ENCODE peak calls at places on chromosomes 13 and 19, in ten cellular contexts. Y is cardiac muscle cell; W is endodermal cell; M is right lobe of liver; B is heart right ventricle; Q is effector memory CD4-positive, alpha-beta T cell; L is fibroblast of lung; Z is transverse colon; C is neuronal stem cell; G is breast epithelium. U is an unnamed sample. For H3K9me3, the result is how much of the 10 kb centered on the place peaks cover.

GRCh38 chr19:31436121-31436776 is 87.0 kb upstream of the TSHZ3 start:
- DNase-seq in Y (peak), W (no peak), M (no peak), B (no peak), Q (no peak), L (no peak), Z (no peak), C (no peak), G (no peak), U (no peak)

GRCh38 chr19:29645911-29646310 is 19.4 kb upstream of the PLEKHF1 start:
- DNase-seq in Y (peak), W (no peak), M (no peak), B (peak), Q (no peak), L (peak), Z (no peak), C (no peak), G (no peak), U (no peak)

GRCh38 chr13:97567510-97568243 is 133.7 kb downstream of the RAP2A start:
- DNase-seq in Y (peak), W (peak), M (no peak), B (no peak), Q (no peak), L (peak), Z (peak), C (no peak), G (peak), U (no peak)

GRCh38 chr13:61880576-61881283 is 465.1 kb upstream of the PCDH20 start:
- DNase-seq in Y (peak), W (peak), M (no peak), B (no peak), Q (no peak), L (peak), Z (no peak), C (no peak), G (no peak), U (peak)

GRCh38 chr19:8357007-8357521 is 6.9 kb upstream of the ANGPTL4 start:
- DNase-seq in Y (peak), W (no peak), M (no peak), B (no peak), Q (no peak), L (no peak), Z (no peak), C (no peak), G (no peak), U (no peak)

GRCh38 chr13:59356607-59357006 is 807.1 kb downstream of the DIAPH3 start:
- DNase-seq in Y (peak), W (no peak), M (peak), B (peak), Q (no peak), L (peak), Z (peak), C (no peak), G (peak), U (no peak)

GRCh38 chr19:8240274-8241229 is 31.4 kb downstream of the CERS4 start:
- DNase-seq in Y (peak), W (peak), M (peak), B (peak), Q (peak), L (peak), Z (peak), C (peak), G (peak), U (peak)

GRCh38 chr19:407501-408440 is 1.2 kb downstream of the C2CD4C start:
- DNase-seq in Y (no peak), W (peak), M (peak), B (no peak), Q (no peak), L (no peak), Z (no peak), C (no peak), G (no peak), U (peak)

GRCh38 chr13:77492982-77493381 is 42.5 kb upstream of the SCEL start:
- DNase-seq in Y (peak), W (no peak), M (no peak), B (no peak), Q (no peak), L (peak), Z (no peak), C (no peak), G (no peak), U (no peak)

GRCh38 chr13:36630181-36630806 is 43.5 kb upstream of the SERTM1 start:
- DNase-seq in Y (no peak), W (no peak), M (no peak), B (no peak), Q (no peak), L (no peak), Z (no peak), C (no peak), G (no peak), U (no peak)

GRCh38 chr19:2553510-2553909 is 77.6 kb downstream of the GADD45B start:
- DNase-seq in Y (no peak), W (no peak), M (no peak), B (no peak), Q (no peak), L (no peak), Z (no peak), C (no peak), G (no peak), U (no peak)

GRCh38 chr13:24680258-24680920 is at the start of gene ATP12A:
- DNase-seq in Y (no peak), W (peak), M (no peak), B (no peak), Q (no peak), L (no peak), Z (peak), C (peak), G (no peak), U (peak)

GRCh38 chr13:21871302-21871862 is 200.5 kb downstream of the FGF9 start:
- DNase-seq in Y (no peak), W (no peak), M (no peak), B (no peak), Q (no peak), L (no peak), Z (no peak), C (no peak), G (no peak), U (no peak)

GRCh38 chr13:71913717-71914116 is 46.7 kb upstream of the DACH1 start:
- DNase-seq in Y (no peak), W (no peak), M (no peak), B (no peak), Q (no peak), L (no peak), Z (no peak), C (no peak), G (no peak), U (no peak)

GRCh38 chr19:35213678-35214632 is 14.6 kb downstream of the FAM187B start:
- DNase-seq in Y (peak), W (peak), M (no peak), B (no peak), Q (peak), L (peak), Z (peak), C (no peak), G (peak), U (no peak)

GRCh38 chr13:105918842-105919741 is 616.4 kb downstream of the EFNB2 start:
- DNase-seq in Y (peak), W (peak), M (no peak), B (no peak), Q (no peak), L (peak), Z (peak), C (no peak), G (no peak), U (no peak)

GRCh38 chr19:19599190-19599535 is 19.3 kb downstream of the PBX4 start:
- DNase-seq in Y (no peak), W (no peak), M (no peak), B (no peak), Q (no peak), L (no peak), Z (no peak), C (no peak), G (no peak), U (no peak)

GRCh38 chr19:10105241-10106099 is 692 bp upstream of the PPAN start:
- DNase-seq in Y (no peak), W (no peak), M (no peak), B (no peak), Q (peak), L (no peak), Z (peak), C (no peak), G (no peak), U (no peak)

GRCh38 chr13:80132741-80133601 is 208.0 kb downstream of the SPRY2 start:
- DNase-seq in Y (peak), W (peak), M (peak), B (peak), Q (no peak), L (peak), Z (peak), C (no peak), G (peak), U (peak)

GRCh38 chr13:41454170-41454569 is 3.2 kb upstream of the RGCC start:
- DNase-seq in Y (no peak), W (no peak), M (no peak), B (no peak), Q (no peak), L (no peak), Z (no peak), C (no peak), G (no peak), U (no peak)

GRCh38 chr13:76474356-76474755 is 411.8 kb downstream of the KCTD12 start:
- DNase-seq in Y (peak), W (no peak), M (no peak), B (no peak), Q (no peak), L (peak), Z (no peak), C (no peak), G (no peak), U (no peak)

GRCh38 chr19:34364830-34365462 is at the start of gene GPI:
- DNase-seq in Y (peak), W (peak), M (peak), B (peak), Q (peak), L (peak), Z (peak), C (no peak), G (peak), U (peak)

GRCh38 chr19:13953021-13953531 is 767 bp downstream of the DCAF15 start:
- DNase-seq in Y (peak), W (peak), M (peak), B (no peak), Q (no peak), L (peak), Z (peak), C (no peak), G (no peak), U (no peak)

GRCh38 chr13:106113796-106114195 is 421.7 kb downstream of the EFNB2 start:
- DNase-seq in Y (no peak), W (no peak), M (no peak), B (no peak), Q (no peak), L (no peak), Z (no peak), C (no peak), G (no peak), U (no peak)

GRCh38 chr13:93227280-93227905 is 786 bp downstream of the GPC6 start:
- DNase-seq in Y (peak), W (peak), M (peak), B (no peak), Q (no peak), L (peak), Z (peak), C (peak), G (no peak), U (peak)

GRCh38 chr19:9353011-9353410 is 9.8 kb upstream of the ZNF177 start:
- DNase-seq in Y (no peak), W (no peak), M (no peak), B (no peak), Q (no peak), L (no peak), Z (no peak), C (no peak), G (no peak), U (no peak)

GRCh38 chr19:29387586-29387985 is 138.2 kb upstream of the VSTM2B start:
- DNase-seq in Y (no peak), W (no peak), M (peak), B (no peak), Q (no peak), L (no peak), Z (no peak), C (no peak), G (no peak), U (no peak)

GRCh38 chr13:74132152-74132767 is 1.9 kb downstream of the KLF12 start:
- DNase-seq in Y (peak), W (no peak), M (no peak), B (no peak), Q (peak), L (peak), Z (no peak), C (no peak), G (no peak), U (no peak)

GRCh38 chr13:113405481-113406300 is 41.8 kb upstream of the GRTP1 start:
- DNase-seq in Y (no peak), W (peak), M (peak), B (no peak), Q (no peak), L (peak), Z (no peak), C (no peak), G (no peak), U (peak)

GRCh38 chr19:40592170-40592569 is 9.0 kb upstream of the LTBP4 start:
- DNase-seq in Y (peak), W (peak), M (no peak), B (no peak), Q (no peak), L (peak), Z (no peak), C (no peak), G (no peak), U (no peak)

GRCh38 chr19:33406521-33407139 is 33.1 kb downstream of the CEBPG start:
- DNase-seq in Y (peak), W (peak), M (no peak), B (peak), Q (peak), L (peak), Z (peak), C (peak), G (no peak), U (peak)

GRCh38 chr19:38834590-38834989 is 3.0 kb upstream of the ECH1 start:
- DNase-seq in Y (no peak), W (no peak), M (no peak), B (no peak), Q (no peak), L (no peak), Z (no peak), C (no peak), G (no peak), U (no peak)
- H3K27ac ChIP-seq in Y (no peak), W (no peak), M (peak), B (no peak), Q (no peak), L (no peak), Z (peak), C (no peak), G (peak), U (no peak)

DNA sequence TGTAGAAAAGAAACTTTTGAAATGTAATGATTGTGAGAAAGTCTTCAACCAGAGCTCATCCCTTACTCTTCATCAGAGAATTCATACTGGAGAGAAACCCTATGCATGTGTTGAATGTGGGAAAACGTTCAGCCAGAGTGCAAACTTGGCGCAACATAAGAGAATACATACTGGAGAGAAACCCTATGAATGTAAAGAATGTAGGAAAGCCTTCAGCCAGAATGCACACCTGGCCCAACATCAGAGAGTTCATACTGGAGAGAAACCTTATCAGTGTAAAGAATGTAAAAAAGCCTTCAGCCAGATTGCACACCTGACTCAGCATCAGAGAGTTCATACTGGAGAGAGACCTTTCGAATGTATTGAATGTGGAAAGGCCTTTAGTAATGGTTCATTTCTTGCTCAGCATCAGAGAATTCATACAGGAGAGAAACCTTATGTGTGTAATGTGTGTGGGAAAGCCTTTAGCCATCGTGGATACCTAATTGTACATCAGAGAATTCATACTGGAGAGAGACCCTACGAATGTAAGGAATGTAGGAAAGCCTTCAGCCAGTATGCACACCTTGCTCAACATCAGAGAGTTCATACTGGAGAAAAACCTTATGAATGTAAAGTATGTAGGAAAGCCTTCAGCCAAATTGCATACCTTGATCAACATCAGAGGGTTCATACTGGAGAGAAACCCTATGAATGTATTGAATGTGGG is 19.3 kb downstream of the ZNF583 start:
- DNase-seq in Y (no peak), W (no peak), M (no peak), B (no peak), Q (no peak), L (peak), Z (no peak), C (no peak), G (no peak), U (no peak)
- H3K9me3 ChIP-seq in Y (under half), W (half or more), M (half or more), B (half or more), Q (half or more), L (under half), Z (half or more), C (under half), G (half or more), U (under half)

GRCh38 chr19:4059493-4059880 is 7.2 kb downstream of the ZBTB7A start:
- DNase-seq in Y (no peak), W (no peak), M (peak), B (no peak), Q (no peak), L (no peak), Z (peak), C (no peak), G (no peak), U (no peak)
- H3K27ac ChIP-seq in Y (peak), W (peak), M (peak), B (peak), Q (peak), L (peak), Z (peak), C (no peak), G (peak), U (peak)

DNA sequence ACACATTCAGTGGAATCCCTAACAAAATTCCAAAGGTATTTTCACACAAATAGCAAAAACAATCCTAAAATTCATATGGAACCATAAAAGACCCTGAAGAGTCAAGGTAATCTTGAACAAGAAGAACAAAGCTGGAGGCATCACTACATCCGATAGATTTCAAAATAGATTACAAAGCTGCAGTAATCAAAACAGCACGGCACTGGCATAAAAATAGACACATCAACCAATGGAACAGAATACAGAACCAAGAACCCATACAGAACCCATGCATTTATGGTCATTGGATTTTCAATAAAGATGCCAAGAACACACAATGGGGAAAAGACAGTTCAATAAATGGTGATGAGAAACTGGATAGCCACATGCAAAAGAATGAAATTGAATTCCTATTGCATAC is 32.5 kb downstream of the ZNF566 start:
- DNase-seq in Y (no peak), W (no peak), M (no peak), B (no peak), Q (no peak), L (no peak), Z (no peak), C (no peak), G (no peak), U (no peak)
- H3K9me3 ChIP-seq in Y (under half), W (half or more), M (under half), B (under half), Q (under half), L (under half), Z (half or more), C (under half), G (half or more), U (under half)

GRCh38 chr19:16825312-16826168 is 3.7 kb upstream of the SIN3B start:
- DNase-seq in Y (peak), W (peak), M (no peak), B (peak), Q (no peak), L (peak), Z (peak), C (no peak), G (peak), U (peak)

GRCh38 chr19:16822648-16823047 is 6.5 kb upstream of the SIN3B start:
- DNase-seq in Y (no peak), W (no peak), M (no peak), B (no peak), Q (no peak), L (no peak), Z (no peak), C (no peak), G (no peak), U (no peak)

GRCh38 chr19:16821081-16821480 is 8.1 kb upstream of the SIN3B start:
- DNase-seq in Y (no peak), W (no peak), M (no peak), B (no peak), Q (no peak), L (no peak), Z (no peak), C (no peak), G (no peak), U (no peak)

GRCh38 chr19:16828990-16829821 is at the start of gene SIN3B:
- DNase-seq in Y (peak), W (peak), M (peak), B (peak), Q (peak), L (peak), Z (peak), C (peak), G (peak), U (peak)

DNA sequence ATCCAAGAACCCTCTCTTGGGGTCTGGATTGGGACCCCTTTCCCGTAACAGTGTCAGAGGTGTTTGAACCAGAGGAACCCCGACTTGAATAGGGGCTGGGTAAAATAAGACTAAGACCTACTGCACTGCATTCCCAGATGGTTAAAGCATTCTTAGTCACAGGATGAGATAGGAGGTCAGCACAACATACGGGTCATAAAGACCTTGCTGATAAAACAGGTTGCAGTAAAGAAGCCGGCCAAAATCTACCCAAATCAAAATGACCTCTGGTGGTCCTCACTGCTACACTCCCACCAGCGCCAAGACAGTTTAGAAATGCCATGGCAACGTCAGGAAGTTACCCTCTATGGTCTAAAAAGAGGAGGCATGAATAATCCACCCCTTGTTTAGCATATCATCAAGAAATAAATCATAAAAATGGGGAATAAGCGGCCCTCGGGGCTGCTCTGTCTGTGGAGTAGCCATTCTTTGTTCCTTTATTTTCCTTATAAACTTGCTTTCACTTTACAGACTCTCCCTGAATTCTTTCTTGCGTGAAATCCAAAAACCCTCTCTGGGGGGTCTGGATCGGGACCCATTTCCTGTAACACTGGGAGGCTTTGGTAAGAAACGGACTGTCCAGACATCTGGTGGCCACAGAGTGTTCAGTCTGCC is 4.4 kb upstream of the SIN3B start:
- DNase-seq in Y (peak), W (peak), M (no peak), B (no peak), Q (no peak), L (no peak), Z (no peak), C (no peak), G (no peak), U (no peak)
- H3K27ac ChIP-seq in Y (no peak), W (peak), M (no peak), B (peak), Q (no peak), L (peak), Z (peak), C (no peak), G (peak), U (no peak)

GRCh38 chr13:112200200-112200599 is 133.3 kb downstream of the SOX1 start:
- DNase-seq in Y (no peak), W (no peak), M (no peak), B (no peak), Q (no peak), L (no peak), Z (no peak), C (no peak), G (no peak), U (no peak)
- H3K9me3 ChIP-seq in Y (under half), W (under half), M (under half), B (under half), Q (under half), L (under half), Z (under half), C (under half), G (under half), U (under half)

GRCh38 chr19:50197348-50197747 is 6.1 kb upstream of the MYH14 start:
- DNase-seq in Y (no peak), W (no peak), M (no peak), B (no peak), Q (no peak), L (no peak), Z (no peak), C (no peak), G (no peak), U (no peak)
- H3K27ac ChIP-seq in Y (no peak), W (no peak), M (no peak), B (no peak), Q (no peak), L (no peak), Z (no peak), C (no peak), G (no peak), U (no peak)

U was measured in WERI-Rb-1.